ENCODE peak calls at places on chromosome 14, in eight cellular contexts. One of them, this sample, is unnamed.

GRCh38 chr14:40113671-40114070 is 681.4 kb upstream of the FBXO33 start:
- DNase-seq in neural crest cell: no peak
- DNase-seq in Caki2: no peak
- DNase-seq in activated gamma-delta T cell treated with anti-CD3 and anti-CD28 coated beads, Interleukin-2, amount 50 U/mL, for 16 hours: no peak
- DNase-seq in astrocyte of the spinal cord: no peak
- DNase-seq in iPS-NIHi11: no peak
- DNase-seq in central memory CD4-positive, alpha-beta T cell: no peak
- DNase-seq in ovary: no peak
- DNase-seq in this sample: no peak

GRCh38 chr14:20656274-20656673 is 14.8 kb upstream of the OR6S1 start:
- DNase-seq in astrocyte of the spinal cord: no peak
- DNase-seq in activated gamma-delta T cell treated with anti-CD3 and anti-CD28 coated beads, Interleukin-2, amount 50 U/mL, for 16 hours: no peak
- DNase-seq in central memory CD4-positive, alpha-beta T cell: no peak
- DNase-seq in Caki2: no peak
- DNase-seq in ovary: no peak
- DNase-seq in iPS-NIHi11: no peak
- DNase-seq in neural crest cell: no peak
- DNase-seq in this sample: no peak

GRCh38 chr14:91380610-91381371 is 36.8 kb downstream of the CCDC88C start:
- DNase-seq in neural crest cell: no peak
- DNase-seq in activated gamma-delta T cell treated with anti-CD3 and anti-CD28 coated beads, Interleukin-2, amount 50 U/mL, for 16 hours: no peak
- DNase-seq in astrocyte of the spinal cord: peak
- DNase-seq in iPS-NIHi11: no peak
- DNase-seq in ovary: no peak
- DNase-seq in Caki2: no peak
- DNase-seq in central memory CD4-positive, alpha-beta T cell: no peak
- DNase-seq in this sample: no peak

GRCh38 chr14:99460793-99461192 is 19.9 kb downstream of the SETD3 start:
- DNase-seq in astrocyte of the spinal cord: no peak
- DNase-seq in iPS-NIHi11: peak
- DNase-seq in ovary: no peak
- DNase-seq in activated gamma-delta T cell treated with anti-CD3 and anti-CD28 coated beads, Interleukin-2, amount 50 U/mL, for 16 hours: no peak
- DNase-seq in central memory CD4-positive, alpha-beta T cell: no peak
- DNase-seq in Caki2: no peak
- DNase-seq in neural crest cell: no peak
- DNase-seq in this sample: no peak

GRCh38 chr14:62081956-62082355 is 319.7 kb downstream of the SNAPC1 start:
- DNase-seq in iPS-NIHi11: no peak
- DNase-seq in central memory CD4-positive, alpha-beta T cell: no peak
- DNase-seq in activated gamma-delta T cell treated with anti-CD3 and anti-CD28 coated beads, Interleukin-2, amount 50 U/mL, for 16 hours: no peak
- DNase-seq in ovary: no peak
- DNase-seq in Caki2: no peak
- DNase-seq in neural crest cell: no peak
- DNase-seq in astrocyte of the spinal cord: no peak
- DNase-seq in this sample: no peak

GRCh38 chr14:68719634-68720384 is 73.1 kb downstream of the ZFP36L1 start:
- DNase-seq in iPS-NIHi11: no peak
- DNase-seq in astrocyte of the spinal cord: no peak
- DNase-seq in ovary: no peak
- DNase-seq in activated gamma-delta T cell treated with anti-CD3 and anti-CD28 coated beads, Interleukin-2, amount 50 U/mL, for 16 hours: no peak
- DNase-seq in Caki2: no peak
- DNase-seq in central memory CD4-positive, alpha-beta T cell: peak
- DNase-seq in neural crest cell: no peak
- DNase-seq in this sample: no peak

GRCh38 chr14:103361868-103362267 is 23.3 kb upstream of the MARK3 start:
- DNase-seq in Caki2: peak
- DNase-seq in astrocyte of the spinal cord: peak
- DNase-seq in iPS-NIHi11: no peak
- DNase-seq in ovary: no peak
- DNase-seq in neural crest cell: no peak
- DNase-seq in activated gamma-delta T cell treated with anti-CD3 and anti-CD28 coated beads, Interleukin-2, amount 50 U/mL, for 16 hours: no peak
- DNase-seq in central memory CD4-positive, alpha-beta T cell: no peak
- DNase-seq in this sample: no peak

GRCh38 chr14:89566180-89566579 is 149.1 kb upstream of the FOXN3 start:
- DNase-seq in Caki2: no peak
- DNase-seq in ovary: no peak
- DNase-seq in central memory CD4-positive, alpha-beta T cell: no peak
- DNase-seq in activated gamma-delta T cell treated with anti-CD3 and anti-CD28 coated beads, Interleukin-2, amount 50 U/mL, for 16 hours: no peak
- DNase-seq in astrocyte of the spinal cord: no peak
- DNase-seq in neural crest cell: no peak
- DNase-seq in iPS-NIHi11: no peak
- DNase-seq in this sample: no peak

GRCh38 chr14:70731447-70732239 is 77.7 kb downstream of the MAP3K9 start:
- DNase-seq in astrocyte of the spinal cord: no peak
- DNase-seq in ovary: no peak
- DNase-seq in central memory CD4-positive, alpha-beta T cell: no peak
- DNase-seq in iPS-NIHi11: no peak
- DNase-seq in neural crest cell: no peak
- DNase-seq in Caki2: peak
- DNase-seq in activated gamma-delta T cell treated with anti-CD3 and anti-CD28 coated beads, Interleukin-2, amount 50 U/mL, for 16 hours: no peak
- DNase-seq in this sample: no peak

GRCh38 chr14:92513204-92513965 is at the start of gene RIN3:
- DNase-seq in astrocyte of the spinal cord: peak
- DNase-seq in activated gamma-delta T cell treated with anti-CD3 and anti-CD28 coated beads, Interleukin-2, amount 50 U/mL, for 16 hours: peak
- DNase-seq in iPS-NIHi11: peak
- DNase-seq in Caki2: no peak
- DNase-seq in neural crest cell: peak
- DNase-seq in ovary: peak
- DNase-seq in central memory CD4-positive, alpha-beta T cell: peak
- DNase-seq in this sample: no peak

GRCh38 chr14:81464253-81465001 is 64.3 kb upstream of the STON2 start:
- DNase-seq in ovary: peak
- DNase-seq in activated gamma-delta T cell treated with anti-CD3 and anti-CD28 coated beads, Interleukin-2, amount 50 U/mL, for 16 hours: peak
- DNase-seq in Caki2: peak
- DNase-seq in central memory CD4-positive, alpha-beta T cell: peak
- DNase-seq in iPS-NIHi11: peak
- DNase-seq in astrocyte of the spinal cord: peak
- DNase-seq in neural crest cell: peak
- DNase-seq in this sample: peak

GRCh38 chr14:90903101-90903500 is 86.9 kb upstream of the TTC7B start:
- DNase-seq in iPS-NIHi11: peak
- DNase-seq in activated gamma-delta T cell treated with anti-CD3 and anti-CD28 coated beads, Interleukin-2, amount 50 U/mL, for 16 hours: peak
- DNase-seq in ovary: peak
- DNase-seq in central memory CD4-positive, alpha-beta T cell: peak
- DNase-seq in Caki2: peak
- DNase-seq in neural crest cell: peak
- DNase-seq in astrocyte of the spinal cord: peak
- DNase-seq in this sample: peak

GRCh38 chr14:21965042-21965441 is 291.4 kb upstream of the OR4E1 start:
- DNase-seq in activated gamma-delta T cell treated with anti-CD3 and anti-CD28 coated beads, Interleukin-2, amount 50 U/mL, for 16 hours: no peak
- DNase-seq in ovary: no peak
- DNase-seq in central memory CD4-positive, alpha-beta T cell: peak
- DNase-seq in neural crest cell: no peak
- DNase-seq in astrocyte of the spinal cord: no peak
- DNase-seq in iPS-NIHi11: no peak
- DNase-seq in Caki2: no peak
- DNase-seq in this sample: no peak

GRCh38 chr14:51981218-51981854 is 8.0 kb upstream of the RTRAF start:
- DNase-seq in iPS-NIHi11: no peak
- DNase-seq in astrocyte of the spinal cord: no peak
- DNase-seq in Caki2: no peak
- DNase-seq in neural crest cell: no peak
- DNase-seq in ovary: no peak
- DNase-seq in central memory CD4-positive, alpha-beta T cell: no peak
- DNase-seq in activated gamma-delta T cell treated with anti-CD3 and anti-CD28 coated beads, Interleukin-2, amount 50 U/mL, for 16 hours: no peak
- DNase-seq in this sample: no peak

GRCh38 chr14:104805326-104805678 is 4.4 kb downstream of the ZBTB42 start:
- DNase-seq in Caki2: peak
- DNase-seq in central memory CD4-positive, alpha-beta T cell: no peak
- DNase-seq in activated gamma-delta T cell treated with anti-CD3 and anti-CD28 coated beads, Interleukin-2, amount 50 U/mL, for 16 hours: no peak
- DNase-seq in astrocyte of the spinal cord: peak
- DNase-seq in ovary: no peak
- DNase-seq in neural crest cell: no peak
- DNase-seq in iPS-NIHi11: peak
- DNase-seq in this sample: no peak

GRCh38 chr14:66752109-66752508 is 244.2 kb downstream of the GPHN start:
- DNase-seq in central memory CD4-positive, alpha-beta T cell: no peak
- DNase-seq in Caki2: no peak
- DNase-seq in astrocyte of the spinal cord: no peak
- DNase-seq in neural crest cell: no peak
- DNase-seq in ovary: no peak
- DNase-seq in activated gamma-delta T cell treated with anti-CD3 and anti-CD28 coated beads, Interleukin-2, amount 50 U/mL, for 16 hours: no peak
- DNase-seq in iPS-NIHi11: no peak
- DNase-seq in this sample: no peak

GRCh38 chr14:35196571-35196970 is 74.2 kb downstream of the PRORP start:
- DNase-seq in activated gamma-delta T cell treated with anti-CD3 and anti-CD28 coated beads, Interleukin-2, amount 50 U/mL, for 16 hours: no peak
- DNase-seq in central memory CD4-positive, alpha-beta T cell: no peak
- DNase-seq in iPS-NIHi11: no peak
- DNase-seq in ovary: no peak
- DNase-seq in neural crest cell: no peak
- DNase-seq in astrocyte of the spinal cord: no peak
- DNase-seq in Caki2: peak
- DNase-seq in this sample: no peak